ENCODE peak calls at places on chromosomes 13 and 19, in nine cellular contexts. D, A, W, Q, T, U, H, V and M are unnamed samples.
A peak's percentile ranks its signal among the peaks of the same experiment; 100 is the strongest.

GRCh38 chr13:31160857-31161582 is 684 bp downstream of the HSPH1 start:
- DNase-seq in U (peak; percentile 59), H (peak; percentile 70), Q (peak; percentile 48), W (peak; percentile 75), V (peak; percentile 45), A (peak; percentile 62), T (peak; percentile 70), D (no peak), M (peak; percentile 48)

GRCh38 chr13:110055089-110055488 is 251.9 kb downstream of the COL4A1 start:
- DNase-seq in A (no peak), V (no peak), D (no peak), H (no peak), W (peak; percentile 18), Q (no peak), T (no peak), U (no peak), M (no peak)

GRCh38 chr19:46271488-46272197 is 25.2 kb upstream of the HIF3A start:
- DNase-seq in A (no peak), T (no peak), D (peak; percentile 77), Q (no peak), V (no peak), U (no peak), W (peak; percentile 70), H (no peak), M (no peak)

GRCh38 chr13:21800847-21801616 is 130.2 kb downstream of the FGF9 start:
- DNase-seq in D (no peak), T (no peak), V (no peak), W (peak; percentile 24), Q (no peak), U (no peak), A (no peak), H (no peak), M (no peak)

GRCh38 chr19:55405638-55406037 is 1.9 kb downstream of the UBE2S start:
- DNase-seq in Q (no peak), H (no peak), T (no peak), U (no peak), V (no peak), A (no peak), W (no peak), D (no peak), M (no peak)

GRCh38 chr13:113466321-113466836 is 13.1 kb upstream of the ADPRHL1 start:
- DNase-seq in Q (no peak), V (no peak), D (no peak), A (no peak), U (no peak), H (no peak), W (peak; percentile 14), T (no peak), M (no peak)

GRCh38 chr19:1455336-1456120 is 5.6 kb downstream of the APC2 start:
- DNase-seq in T (peak; percentile 55), V (peak; percentile 53), W (peak; percentile 30), U (no peak), D (peak; percentile 56), H (peak; percentile 58), A (peak; percentile 39), Q (no peak), M (no peak)

GRCh38 chr19:40560092-40560507 is 16.6 kb upstream of the SHKBP1 start:
- DNase-seq in A (no peak), H (no peak), V (no peak), U (no peak), D (no peak), W (no peak), T (no peak), Q (no peak), M (no peak)

GRCh38 chr13:50235604-50236003 is 220.4 kb downstream of the KCNRG start:
- DNase-seq in U (no peak), A (no peak), V (no peak), W (no peak), H (no peak), T (no peak), Q (no peak), D (no peak), M (no peak)

GRCh38 chr19:2488942-2489731 is 13.2 kb downstream of the GADD45B start:
- DNase-seq in A (no peak), H (peak; percentile 64), Q (peak; percentile 62), U (no peak), T (no peak), D (no peak), V (peak; percentile 83), W (no peak), M (peak; percentile 50)

DNA sequence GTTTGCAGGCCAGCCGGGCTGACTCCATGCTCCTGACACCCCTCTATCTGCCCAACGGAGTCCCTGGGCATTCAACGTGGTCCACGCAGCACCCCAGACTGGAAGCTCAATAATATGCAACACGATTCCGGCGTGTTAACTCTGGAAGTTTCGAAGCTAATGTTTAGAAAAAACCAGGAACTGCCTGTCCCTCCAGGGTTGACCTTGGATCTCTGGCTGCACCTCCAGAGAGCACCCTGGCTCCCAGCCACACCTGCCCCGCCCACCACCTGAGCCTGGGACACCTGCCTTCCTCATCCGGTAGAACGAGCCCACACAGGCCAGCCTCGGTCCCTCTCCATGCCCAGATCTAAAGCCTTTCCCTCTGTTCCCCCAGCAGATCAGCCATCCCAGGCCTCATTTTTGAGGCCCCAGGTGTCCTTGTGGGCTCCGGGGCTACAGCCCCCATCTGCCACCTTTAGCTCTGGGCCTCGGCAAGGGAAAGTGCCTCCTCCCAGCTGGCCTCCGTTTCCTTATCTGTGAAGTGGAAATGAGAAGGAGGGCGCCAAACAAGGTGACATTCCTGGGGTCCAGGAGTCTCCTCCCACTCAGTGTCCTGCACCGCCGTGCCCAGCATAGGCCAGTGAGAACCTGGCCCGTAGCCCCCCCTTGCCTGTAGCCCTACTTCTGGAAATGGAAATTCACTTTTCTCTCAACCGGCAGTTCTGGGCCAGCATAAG is 38.7 kb downstream of the KLF2 start:
- DNase-seq in W (no peak), A (no peak), V (peak; percentile 93), D (no peak), H (no peak), U (no peak), T (no peak), Q (no peak), M (no peak)
- TF ChIP-seq CTCF in W (no peak), A (no peak), V (no peak), D (no peak), H (no peak), U (no peak), T (no peak), Q (no peak), M (no peak)

GRCh38 chr19:13781547-13781946 is 7.3 kb downstream of the C19orf53 start:
- DNase-seq in Q (peak; percentile 72), A (no peak), T (peak; percentile 75), H (peak; percentile 75), D (no peak), W (peak; percentile 81), U (peak; percentile 87), V (peak; percentile 48), M (peak; percentile 55)

GRCh38 chr19:13783565-13784500 is 9.6 kb downstream of the C19orf53 start:
- DNase-seq in V (no peak), D (no peak), A (no peak), H (no peak), U (no peak), W (no peak), Q (no peak), T (no peak), M (no peak)

GRCh38 chr19:13782537-13782936 is 8.3 kb downstream of the C19orf53 start:
- DNase-seq in V (no peak), H (no peak), W (no peak), D (no peak), A (no peak), T (no peak), Q (no peak), U (no peak), M (no peak)

GRCh38 chr19:13788991-13789390 is 6.3 kb upstream of the ZSWIM4 start:
- DNase-seq in T (peak; percentile 63), D (no peak), A (peak; percentile 31), U (peak; percentile 58), W (peak; percentile 88), H (no peak), V (no peak), Q (no peak), M (no peak)

DNA sequence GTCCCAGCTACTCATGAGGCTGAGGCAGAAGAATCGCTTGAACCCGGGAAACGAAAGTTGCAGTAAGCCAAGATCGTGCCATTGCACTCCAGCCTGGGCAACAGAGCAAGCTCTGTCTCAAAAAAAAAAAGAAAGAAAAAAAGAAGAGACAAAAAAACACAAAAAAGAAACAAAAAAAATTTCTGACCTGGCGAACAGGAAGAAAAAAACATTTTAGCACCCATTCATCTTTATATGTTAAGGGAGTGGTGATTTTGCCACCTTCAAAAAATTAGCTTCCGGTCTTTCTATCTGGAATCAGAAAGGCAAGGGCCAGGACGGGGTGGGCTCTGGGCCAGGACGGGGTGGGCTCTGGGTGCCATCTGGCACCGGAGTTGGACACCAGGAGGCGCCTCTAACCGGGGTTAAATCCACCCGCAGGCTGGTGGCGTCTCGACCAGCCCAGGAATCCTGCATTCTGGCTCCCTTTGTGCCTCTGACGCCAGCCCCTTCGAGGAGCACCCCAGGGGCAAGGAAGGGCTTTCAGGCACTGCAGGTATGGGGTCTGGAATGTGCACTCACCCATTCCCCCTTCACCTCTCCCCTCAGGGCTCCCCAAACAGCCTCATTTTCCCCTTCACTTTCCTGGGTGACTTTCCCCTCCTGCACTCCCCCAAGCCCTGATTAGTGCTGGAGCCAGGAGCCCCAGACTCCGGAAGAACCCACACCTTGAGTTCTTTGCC is 10.4 kb upstream of the ZSWIM4 start:
- DNase-seq in W (peak; percentile 58), A (peak; percentile 80), Q (peak; percentile 71), D (no peak), T (peak; percentile 70), U (peak; percentile 72), V (peak; percentile 86), H (peak; percentile 84), M (peak; percentile 82)
- H3K27ac ChIP-seq in W (peak overlapping the region; percentile 33), A (no peak overlapping the region), Q (peak overlapping the region; percentile 19), D (peak overlapping the region; percentile 88), T (peak overlapping the region; percentile 23), U (peak overlapping the region; percentile 63), V (no peak overlapping the region), H (no peak overlapping the region), M (no peak overlapping the region)

GRCh38 chr13:90732049-90732448 is 615.4 kb upstream of the MIR17HG start:
- DNase-seq in T (no peak), V (no peak), W (no peak), D (no peak), U (no peak), H (no peak), Q (no peak), A (no peak), M (no peak)
- TF ChIP-seq CTCF in T (no peak), V (no peak), W (no peak), D (no peak), U (no peak), H (no peak), Q (no peak), A (no peak), M (no peak)

GRCh38 chr19:44775676-44776240 is 1.9 kb upstream of the CBLC start:
- DNase-seq in V (no peak), U (no peak), T (no peak), D (no peak), Q (no peak), W (no peak), H (no peak), A (no peak), M (no peak)

GRCh38 chr19:44772969-44773368 is 4.7 kb upstream of the CBLC start:
- DNase-seq in A (no peak), Q (no peak), T (peak; percentile 74), V (no peak), H (no peak), W (peak; percentile 46), D (no peak), U (no peak), M (no peak)

GRCh38 chr19:44777715-44778347 is at the start of gene CBLC:
- DNase-seq in H (peak; percentile 44), Q (no peak), A (no peak), W (no peak), D (no peak), U (no peak), T (no peak), V (peak; percentile 97), M (no peak)

GRCh38 chr19:44776402-44777096 is 1.1 kb upstream of the CBLC start:
- DNase-seq in V (no peak), U (no peak), A (no peak), T (no peak), Q (no peak), D (no peak), W (no peak), H (no peak), M (no peak)

GRCh38 chr19:44774614-44775013 is 3.1 kb upstream of the CBLC start:
- DNase-seq in H (no peak), T (no peak), W (no peak), Q (no peak), D (no peak), V (no peak), A (no peak), U (no peak), M (no peak)
- H3K27ac ChIP-seq in H (no peak overlapping the region), T (peak overlapping the region; percentile 2), W (peak overlapping the region; percentile 87), Q (no peak overlapping the region), D (peak overlapping the region; percentile 88), V (no peak overlapping the region), A (no peak overlapping the region), U (no peak overlapping the region), M (no peak overlapping the region)